ENCODE peak calls at places on chromosome 9, in six cellular contexts. V, T, S, E, I and U are unnamed samples.
A peak's percentile ranks its signal among the peaks of the same experiment; 100 is the strongest.

GRCh38 chr9:33498387-33498786 is 24.7 kb upstream of the NOL6 start:
- DNase-seq in V (peak; percentile 31), T (peak; percentile 24), S (no peak), E (no peak), I (no peak), U (no peak)

GRCh38 chr9:78004478-78005229 is 27.0 kb downstream of the GNAQ start:
- DNase-seq in V (no peak), T (no peak), S (no peak), E (no peak), I (no peak), U (no peak)

GRCh38 chr9:128121466-128121810 is 6.1 kb downstream of the PTGES2 start:
- DNase-seq in V (no peak), T (no peak), S (no peak), E (no peak), I (no peak), U (no peak)

GRCh38 chr9:126671381-126671831 is 57.7 kb downstream of the LMX1B start:
- DNase-seq in V (no peak), T (no peak), S (no peak), E (no peak), I (no peak), U (no peak)

GRCh38 chr9:135864447-135865049 is 42.8 kb downstream of the CAMSAP1 start:
- DNase-seq in V (peak; percentile 74), T (peak; percentile 25), S (no peak), E (peak; percentile 72), I (no peak), U (peak; percentile 49)

GRCh38 chr9:96383165-96383939 is at the start of gene SLC35D2:
- DNase-seq in V (no peak), T (peak; percentile 64), S (no peak), E (peak; percentile 89), I (no peak), U (peak; percentile 61)

GRCh38 chr9:114486205-114486963 is 18.9 kb downstream of the WHRN start:
- DNase-seq in V (no peak), T (no peak), S (no peak), E (no peak), I (no peak), U (no peak)

GRCh38 chr9:2271426-2271825 is 256.3 kb downstream of the SMARCA2 start:
- DNase-seq in V (peak; percentile 60), T (peak; percentile 69), S (no peak), E (no peak), I (no peak), U (no peak)

GRCh38 chr9:7935666-7936065 is 136.1 kb upstream of the DMAC1 start:
- DNase-seq in V (no peak), T (no peak), S (no peak), E (no peak), I (no peak), U (no peak)

GRCh38 chr9:34079181-34079580 is 30.5 kb upstream of the UBAP2 start:
- DNase-seq in V (no peak), T (peak; percentile 58), S (no peak), E (no peak), I (no peak), U (no peak)

GRCh38 chr9:6592791-6593190 is 52.7 kb downstream of the GLDC start:
- DNase-seq in V (no peak), T (no peak), S (no peak), E (no peak), I (no peak), U (no peak)

GRCh38 chr9:35110327-35110758 is 5.3 kb downstream of the ATOSB start:
- DNase-seq in V (peak; percentile 31), T (peak; percentile 75), S (peak; percentile 56), E (peak; percentile 65), I (no peak), U (peak; percentile 42)

GRCh38 chr9:86655147-86655546 is 292.2 kb downstream of the GAS1 start:
- DNase-seq in V (peak; percentile 52), T (no peak), S (no peak), E (no peak), I (no peak), U (no peak)

GRCh38 chr9:33415152-33416038 is 13.0 kb upstream of the AQP7 start:
- DNase-seq in V (peak; percentile 38), T (peak; percentile 27), S (no peak), E (peak; percentile 70), I (no peak), U (peak; percentile 24)

GRCh38 chr9:134466869-134467616 is 140.8 kb downstream of the RXRA start:
- DNase-seq in V (no peak), T (no peak), S (no peak), E (no peak), I (no peak), U (no peak)

GRCh38 chr9:130707225-130707976 is 13.8 kb downstream of the EXOSC2 start:
- DNase-seq in V (peak; percentile 68), T (peak; percentile 51), S (no peak), E (no peak), I (no peak), U (peak; percentile 34)

GRCh38 chr9:79057576-79057975 is 514.2 kb upstream of the TLE4 start:
- DNase-seq in V (no peak), T (no peak), S (no peak), E (no peak), I (no peak), U (no peak)

GRCh38 chr9:114893221-114893620 is 37.2 kb downstream of the TNFSF8 start:
- DNase-seq in V (no peak), T (no peak), S (no peak), E (no peak), I (no peak), U (no peak)